ENCODE peak calls at places on chromosome 15, in nine cellular contexts. N is cardiac fibroblast, C is ovary, Y is fibroblast of the aortic adventitia, V is ureter, U is psoas muscle, O is HS-27A, P is GM06990, G is DND-41. A is an unnamed sample.
A peak's percentile ranks its signal among the peaks of the same experiment; 100 is the strongest.

GRCh38 chr15:80202016-80202315 is 49.2 kb downstream of the FAH start:
- DNase-seq in U (no peak), N (no peak), O (no peak), Y (no peak), P (no peak), V (no peak), C (no peak), G (no peak), A (no peak)

GRCh38 chr15:88400069-88400468 is 67.1 kb downstream of the MRPL46 start:
- DNase-seq in N (no peak), P (no peak), Y (no peak), U (no peak), V (no peak), G (no peak), C (no peak), O (no peak), A (no peak)

GRCh38 chr15:100030586-100031249 is 297.5 kb upstream of the LYSMD4 start:
- DNase-seq in V (no peak), O (no peak), C (no peak), G (no peak), U (no peak), Y (no peak), N (peak; percentile 13), P (no peak), A (no peak)

GRCh38 chr15:88938802-88939485 is 25.8 kb upstream of the MFGE8 start:
- DNase-seq in Y (peak; percentile 24), P (no peak), U (no peak), O (no peak), N (peak; percentile 41), C (no peak), V (no peak), G (no peak), A (peak; percentile 62)

GRCh38 chr15:45690581-45691260 is 55.9 kb downstream of the SQOR start:
- DNase-seq in C (no peak), G (no peak), O (no peak), P (no peak), V (no peak), U (no peak), N (peak; percentile 31), Y (peak; percentile 48), A (no peak)

GRCh38 chr15:31031471-31032064 is 40.1 kb upstream of the MTMR10 start:
- DNase-seq in O (no peak), P (no peak), N (peak; percentile 62), C (no peak), U (no peak), V (no peak), G (no peak), Y (peak; percentile 52), A (no peak)

GRCh38 chr15:92797168-92798052 is 102.7 kb upstream of the CHD2 start:
- DNase-seq in C (no peak), V (no peak), O (peak; percentile 77), Y (peak; percentile 91), U (no peak), P (peak; percentile 49), G (peak; percentile 27), N (peak; percentile 87), A (peak; percentile 84)

GRCh38 chr15:92449476-92449875 is 55.8 kb downstream of the ST8SIA2 start:
- DNase-seq in N (no peak), C (no peak), Y (no peak), P (no peak), U (no peak), O (no peak), V (no peak), G (no peak), A (no peak)

GRCh38 chr15:62637498-62637897 is 405.0 kb upstream of the TPM1 start:
- DNase-seq in V (no peak), U (no peak), O (no peak), C (no peak), P (no peak), Y (no peak), N (no peak), G (no peak), A (no peak)

GRCh38 chr15:77784361-77785292 is 151.9 kb upstream of the LINGO1 start:
- DNase-seq in C (no peak), U (no peak), G (no peak), P (no peak), O (no peak), V (no peak), Y (peak; percentile 7), N (peak; percentile 49), A (peak; percentile 73)

GRCh38 chr15:39721893-39722292 is 60.7 kb downstream of the FSIP1 start:
- DNase-seq in P (no peak), Y (no peak), U (no peak), V (no peak), O (no peak), N (no peak), C (no peak), G (no peak), A (no peak)

GRCh38 chr15:58549013-58549779 is 117.4 kb downstream of the LIPC start:
- DNase-seq in C (no peak), O (no peak), N (no peak), G (no peak), V (peak; percentile 37), Y (peak; percentile 16), U (no peak), P (no peak), A (no peak)

GRCh38 chr15:88605507-88606436 is 15.4 kb upstream of the AEN start:
- DNase-seq in O (no peak), P (no peak), G (peak; percentile 24), V (no peak), N (peak; percentile 38), C (peak; percentile 62), U (no peak), Y (peak; percentile 34), A (peak; percentile 64)

GRCh38 chr15:60648928-60649679 is 170.2 kb upstream of the ICE2 start:
- DNase-seq in P (no peak), N (no peak), Y (no peak), C (no peak), O (no peak), G (no peak), U (no peak), V (no peak), A (no peak)

GRCh38 chr15:70164910-70165791 is 67.4 kb upstream of the TLE3 start:
- DNase-seq in G (no peak), O (no peak), N (no peak), P (no peak), C (no peak), U (no peak), V (no peak), Y (no peak), A (no peak)

GRCh38 chr15:78673476-78673875 is 32.5 kb upstream of the CHRNB4 start:
- DNase-seq in O (no peak), Y (no peak), U (no peak), C (no peak), G (no peak), N (no peak), P (no peak), V (no peak), A (no peak)

GRCh38 chr15:40006646-40007045 is 32.3 kb downstream of the SRP14 start:
- DNase-seq in N (peak; percentile 77), C (no peak), V (no peak), U (no peak), Y (no peak), P (no peak), G (no peak), O (peak; percentile 42), A (no peak)

A was measured in K562.